ENCODE peak calls at places on chromosomes 12 and 14, in ten cellular contexts. P is right lobe of liver; Z is naive thymus-derived CD4-positive, alpha-beta T cell; L is tibial nerve; X is heart left ventricle; B is small intestine; I is PC-3; Y is fibroblast of lung; H is GM23248; N is suprapubic skin. T is an unnamed sample. For H3K4me1, the result is how much of the 10 kb centered on the place peaks cover.

GRCh38 chr12:77102691-77103090 is 37.3 kb upstream of the E2F7 start:
- DNase-seq in P (no peak), Z (no peak), L (no peak), X (no peak), B (no peak), I (peak), Y (peak), H (peak), N (no peak), T (no peak)

GRCh38 chr12:121712462-121713256 is at the start of gene TMEM120B:
- DNase-seq in P (peak), Z (peak), L (peak), X (peak), B (peak), I (peak), Y (peak), H (peak), N (peak), T (peak)

GRCh38 chr14:41597647-41598046 is 9.0 kb upstream of the LRFN5 start:
- DNase-seq in P (no peak), Z (no peak), L (no peak), X (no peak), B (no peak), I (no peak), Y (no peak), H (no peak), N (no peak), T (no peak)

GRCh38 chr12:30197392-30198047 is 413.8 kb upstream of the TMTC1 start:
- DNase-seq in P (no peak), Z (no peak), L (no peak), X (no peak), B (no peak), I (peak), Y (peak), H (peak), N (no peak), T (no peak)

GRCh38 chr12:128137140-128137539 is 129.8 kb upstream of the TMEM132C start:
- DNase-seq in P (no peak), Z (no peak), L (no peak), X (no peak), B (no peak), I (peak), Y (no peak), H (no peak), N (no peak), T (no peak)

GRCh38 chr12:81546811-81547210 is 212.3 kb downstream of the PPFIA2 start:
- DNase-seq in P (no peak), Z (no peak), L (no peak), X (no peak), B (no peak), I (no peak), Y (no peak), H (no peak), N (no peak), T (no peak)

GRCh38 chr12:2629051-2629450 is 165.7 kb upstream of the FKBP4 start:
- DNase-seq in P (no peak), Z (no peak), L (no peak), X (no peak), B (no peak), I (no peak), Y (no peak), H (peak), N (no peak), T (no peak)

GRCh38 chr14:96253140-96253539 is 2.9 kb upstream of the BDKRB1 start:
- DNase-seq in P (no peak), Z (no peak), L (no peak), X (no peak), B (no peak), I (peak), Y (peak), H (peak), N (no peak), T (no peak)

GRCh38 chr14:98162829-98163228 is 1109.2 kb downstream of the BCL11B start:
- DNase-seq in P (no peak), Z (no peak), L (no peak), X (no peak), B (no peak), I (no peak), Y (no peak), H (no peak), N (no peak), T (no peak)

GRCh38 chr14:87698496-87698895 is 294.5 kb downstream of the GALC start:
- DNase-seq in P (no peak), Z (no peak), L (no peak), X (no peak), B (no peak), I (no peak), Y (no peak), H (peak), N (no peak), T (no peak)

GRCh38 chr12:111352300-111352993 is 16.4 kb downstream of the PHETA1 start:
- DNase-seq in P (no peak), Z (no peak), L (no peak), X (no peak), B (no peak), I (no peak), Y (no peak), H (no peak), N (no peak), T (no peak)

GRCh38 chr14:38848243-38848642 is 254.8 kb downstream of the SEC23A start:
- DNase-seq in P (no peak), Z (no peak), L (no peak), X (no peak), B (no peak), I (no peak), Y (no peak), H (no peak), N (no peak), T (no peak)
- H3K4me1 ChIP-seq in P (under half), Z (under half), L (under half), X (under half), B (under half), I (under half), Y (under half), H (under half), N (under half), T (under half)

GRCh38 chr14:55298423-55298822 is 27.2 kb downstream of the FBXO34 start:
- DNase-seq in P (no peak), Z (no peak), L (no peak), X (no peak), B (no peak), I (no peak), Y (no peak), H (no peak), N (no peak), T (no peak)

GRCh38 chr14:55294603-55295002 is 23.4 kb downstream of the FBXO34 start:
- DNase-seq in P (no peak), Z (peak), L (no peak), X (no peak), B (no peak), I (no peak), Y (no peak), H (no peak), N (no peak), T (no peak)

GRCh38 chr14:55301722-55302121 is 30.5 kb downstream of the FBXO34 start:
- DNase-seq in P (no peak), Z (no peak), L (no peak), X (no peak), B (peak), I (peak), Y (peak), H (peak), N (no peak), T (no peak)

GRCh38 chr14:55302367-55302766 is 31.1 kb downstream of the FBXO34 start:
- DNase-seq in P (no peak), Z (no peak), L (no peak), X (no peak), B (no peak), I (no peak), Y (no peak), H (no peak), N (no peak), T (no peak)

DNA sequence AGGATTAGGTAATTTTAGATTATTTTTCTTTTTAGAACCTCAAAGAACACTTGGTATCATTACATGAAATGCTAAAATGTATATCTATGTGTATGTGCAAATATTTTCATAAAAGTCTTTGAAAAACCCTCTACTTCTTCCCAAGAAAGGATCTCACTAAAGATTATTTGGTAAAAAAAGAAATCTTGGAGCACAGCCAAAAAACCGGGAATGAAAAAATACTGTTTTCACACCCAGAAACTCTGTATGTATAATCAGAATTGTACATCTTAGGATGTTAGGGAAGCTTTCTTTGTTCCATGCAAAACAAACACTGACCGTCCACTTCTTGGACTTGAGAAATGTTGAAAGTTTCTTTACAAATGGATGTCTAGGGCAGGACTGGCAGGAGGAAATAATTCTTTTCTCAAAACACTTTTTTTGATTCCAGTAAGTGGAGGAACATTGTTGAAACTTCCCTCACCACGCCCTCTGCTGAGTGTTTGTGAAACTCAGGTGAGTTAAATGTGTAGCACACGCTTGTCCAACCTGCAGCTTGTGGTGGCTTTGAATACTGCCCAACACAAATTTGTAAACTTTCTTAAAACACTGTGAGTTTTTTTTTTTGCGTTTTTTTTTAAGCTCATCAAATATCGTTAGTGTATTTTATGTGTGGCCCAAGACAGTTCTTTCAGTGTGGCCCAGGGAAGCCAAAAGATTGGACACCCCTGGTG is 26.5 kb downstream of the FBXO34 start:
- DNase-seq in P (no peak), Z (peak), L (no peak), X (no peak), B (peak), I (peak), Y (no peak), H (no peak), N (no peak), T (no peak)
- H3K4me1 ChIP-seq in P (under half), Z (under half), L (under half), X (half or more), B (under half), I (under half), Y (under half), H (under half), N (under half), T (half or more)

DNA sequence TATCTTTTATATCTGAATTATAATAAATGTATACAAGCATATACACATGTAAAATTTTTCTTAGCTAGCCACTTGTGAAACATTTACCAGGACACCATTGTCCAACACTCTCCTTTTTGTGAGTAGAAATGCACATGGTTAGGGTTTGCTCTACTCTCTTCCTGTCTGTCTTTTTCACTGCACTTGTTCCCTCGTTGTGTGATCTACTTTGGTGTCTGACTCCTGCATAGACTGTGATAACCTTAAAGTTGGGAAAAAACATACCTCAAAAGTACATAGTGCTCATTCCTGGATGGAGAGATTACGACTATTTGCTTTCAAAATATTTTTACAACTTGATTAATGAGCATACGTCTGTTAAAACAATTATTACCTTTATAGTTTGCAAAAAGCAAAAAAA is 294.1 kb upstream of the FLRT2 start:
- DNase-seq in P (no peak), Z (no peak), L (no peak), X (no peak), B (no peak), I (no peak), Y (no peak), H (no peak), N (no peak), T (no peak)
- H3K4me1 ChIP-seq in P (under half), Z (under half), L (under half), X (under half), B (under half), I (under half), Y (under half), H (under half), N (under half), T (under half)

GRCh38 chr14:33545696-33546095 is 405.2 kb downstream of the EGLN3 start:
- DNase-seq in P (no peak), Z (no peak), L (no peak), X (no peak), B (no peak), I (no peak), Y (no peak), H (no peak), N (no peak), T (no peak)

GRCh38 chr14:33542338-33543290 is 408.3 kb downstream of the EGLN3 start:
- DNase-seq in P (no peak), Z (no peak), L (no peak), X (no peak), B (no peak), I (no peak), Y (no peak), H (no peak), N (no peak), T (no peak)

GRCh38 chr14:33534636-33535035 is 416.2 kb downstream of the EGLN3 start:
- DNase-seq in P (no peak), Z (no peak), L (no peak), X (no peak), B (no peak), I (no peak), Y (no peak), H (no peak), N (no peak), T (no peak)

GRCh38 chr14:33539918-33540357 is 410.9 kb downstream of the EGLN3 start:
- DNase-seq in P (no peak), Z (no peak), L (no peak), X (no peak), B (no peak), I (peak), Y (no peak), H (no peak), N (no peak), T (no peak)
- H3K4me1 ChIP-seq in P (under half), Z (under half), L (under half), X (under half), B (under half), I (under half), Y (under half), H (under half), N (under half), T (under half)

GRCh38 chr14:92520701-92521415 is 7.3 kb downstream of the RIN3 start:
- DNase-seq in P (no peak), Z (no peak), L (no peak), X (no peak), B (no peak), I (no peak), Y (no peak), H (no peak), N (no peak), T (no peak)
- H3K4me1 ChIP-seq in P (under half), Z (under half), L (under half), X (under half), B (under half), I (under half), Y (under half), H (under half), N (under half), T (under half)

GRCh38 chr12:80491176-80491575 is 47.1 kb downstream of the PTPRQ start:
- DNase-seq in P (no peak), Z (no peak), L (no peak), X (no peak), B (no peak), I (no peak), Y (no peak), H (no peak), N (no peak), T (no peak)
- H3K4me1 ChIP-seq in P (under half), Z (under half), L (under half), X (under half), B (under half), I (under half), Y (under half), H (under half), N (under half), T (under half)

DNA sequence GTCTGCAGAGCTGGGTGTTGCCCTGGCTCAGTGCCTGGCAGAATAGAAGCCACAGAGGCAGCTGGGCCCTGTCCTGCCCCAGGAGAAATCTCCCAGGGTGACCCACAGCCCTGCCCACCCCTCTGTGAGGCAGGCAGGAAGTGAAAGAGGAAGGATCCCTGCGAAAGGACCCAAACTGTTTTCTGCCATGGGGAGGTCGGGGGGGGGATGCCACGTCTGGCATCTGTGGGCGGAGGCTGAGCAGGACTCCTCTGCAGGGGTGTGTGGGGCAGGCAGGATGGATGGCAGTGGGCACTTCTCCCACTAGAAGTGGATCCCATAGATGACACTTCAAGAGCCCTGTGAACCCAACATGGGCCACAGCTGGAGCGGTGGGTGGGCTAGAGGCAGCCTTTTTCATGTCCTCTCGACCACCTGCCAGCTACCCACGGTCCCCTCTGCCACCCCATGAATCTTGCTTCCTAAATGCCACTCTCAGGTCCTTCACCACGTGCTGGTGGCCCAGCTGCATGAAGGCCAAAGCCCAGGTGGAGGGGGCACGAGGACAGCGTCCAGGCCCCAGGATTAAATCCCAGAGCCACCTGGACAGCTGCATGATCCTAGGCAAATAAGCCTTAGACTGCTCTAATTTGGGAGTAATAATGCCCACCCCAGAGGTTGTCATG is 3.6 kb downstream of the PAPLN start:
- DNase-seq in P (no peak), Z (no peak), L (no peak), X (no peak), B (no peak), I (no peak), Y (no peak), H (no peak), N (peak), T (no peak)
- H3K4me1 ChIP-seq in P (under half), Z (under half), L (half or more), X (under half), B (under half), I (under half), Y (under half), H (under half), N (half or more), T (under half)

GRCh38 chr12:116277393-116278258 is at the start of gene MED13L:
- DNase-seq in P (peak), Z (peak), L (peak), X (peak), B (peak), I (peak), Y (peak), H (peak), N (peak), T (peak)

GRCh38 chr12:116274552-116275375 is 2.7 kb downstream of the MED13L start:
- DNase-seq in P (no peak), Z (no peak), L (no peak), X (no peak), B (no peak), I (no peak), Y (no peak), H (no peak), N (no peak), T (no peak)

GRCh38 chr12:116276433-116277216 is 868 bp downstream of the MED13L start:
- DNase-seq in P (peak), Z (peak), L (peak), X (peak), B (peak), I (peak), Y (peak), H (peak), N (peak), T (peak)

GRCh38 chr12:116278259-116278595 is 734 bp upstream of the MED13L start:
- DNase-seq in P (no peak), Z (no peak), L (no peak), X (no peak), B (no peak), I (no peak), Y (no peak), H (no peak), N (no peak), T (no peak)

GRCh38 chr12:116273813-116274551 is 3.5 kb downstream of the MED13L start:
- DNase-seq in P (no peak), Z (no peak), L (no peak), X (no peak), B (no peak), I (no peak), Y (no peak), H (no peak), N (no peak), T (no peak)
- H3K4me1 ChIP-seq in P (under half), Z (under half), L (under half), X (under half), B (under half), I (under half), Y (under half), H (under half), N (under half), T (half or more)

DNA sequence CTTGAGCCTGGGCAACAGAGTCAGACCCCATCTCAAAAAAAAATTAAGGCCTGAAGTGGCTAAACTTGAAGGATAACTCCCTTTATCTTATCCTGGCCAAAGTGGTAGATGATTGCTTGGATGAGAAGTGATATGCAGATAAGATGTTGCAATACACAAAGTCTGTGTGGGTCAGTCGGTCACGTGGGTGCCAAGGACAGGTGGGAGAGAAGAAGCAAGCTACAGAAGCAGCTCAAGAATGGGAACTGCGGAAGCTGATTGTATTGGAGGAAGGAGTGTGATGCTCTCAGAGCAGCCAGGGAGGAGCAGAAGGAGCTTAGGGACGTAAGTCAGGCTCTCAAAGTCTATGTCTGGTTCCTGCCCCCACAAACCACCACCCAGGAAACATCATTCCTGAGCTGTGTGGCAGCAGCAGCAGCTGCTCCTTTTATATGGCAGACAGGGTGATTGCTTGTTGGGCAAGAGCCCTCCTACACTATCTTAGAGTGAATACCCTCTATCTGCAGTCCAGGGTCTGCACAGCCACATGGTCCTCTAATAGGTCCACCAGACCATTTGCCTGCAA is 54.5 kb downstream of the ATP2A2 start:
- DNase-seq in P (no peak), Z (no peak), L (no peak), X (no peak), B (no peak), I (no peak), Y (no peak), H (no peak), N (no peak), T (no peak)
- H3K4me1 ChIP-seq in P (under half), Z (under half), L (under half), X (half or more), B (under half), I (under half), Y (under half), H (under half), N (under half), T (half or more)

GRCh38 chr12:116861331-116861730 is 19.9 kb downstream of the HRK start:
- DNase-seq in P (no peak), Z (peak), L (no peak), X (peak), B (no peak), I (peak), Y (peak), H (peak), N (no peak), T (peak)

GRCh38 chr12:116860281-116860680 is 21.0 kb downstream of the HRK start:
- DNase-seq in P (no peak), Z (no peak), L (no peak), X (no peak), B (no peak), I (no peak), Y (no peak), H (no peak), N (no peak), T (no peak)

GRCh38 chr12:116862167-116862566 is 19.1 kb downstream of the HRK start:
- DNase-seq in P (no peak), Z (no peak), L (no peak), X (no peak), B (no peak), I (no peak), Y (no peak), H (no peak), N (no peak), T (no peak)

GRCh38 chr12:116864371-116865160 is 16.7 kb downstream of the HRK start:
- DNase-seq in P (no peak), Z (no peak), L (no peak), X (no peak), B (no peak), I (peak), Y (peak), H (peak), N (no peak), T (no peak)

DNA sequence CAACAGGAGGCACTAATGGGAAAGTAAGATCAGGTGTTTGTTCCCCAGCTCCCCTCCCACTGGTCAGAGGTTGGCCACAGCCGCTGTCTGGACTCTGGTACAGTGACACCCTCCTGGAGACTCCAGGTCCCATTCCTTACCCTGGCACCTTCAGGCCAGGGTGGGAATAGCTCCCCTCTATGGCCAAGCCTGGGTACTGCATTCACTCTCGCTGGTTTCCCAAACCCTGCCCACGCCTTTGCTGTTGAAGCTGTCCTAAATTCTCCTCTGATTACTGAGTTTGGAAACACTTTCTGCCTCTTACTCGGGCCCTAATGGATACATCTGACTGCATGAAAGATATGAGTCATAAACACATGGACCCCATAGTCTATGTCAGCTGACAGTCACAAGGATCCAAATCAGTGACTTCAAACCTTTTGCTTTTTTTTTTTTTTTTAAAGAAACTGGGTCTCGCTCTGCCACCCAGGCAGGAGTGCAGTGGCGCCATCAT is 17.9 kb downstream of the HRK start:
- DNase-seq in P (no peak), Z (no peak), L (no peak), X (no peak), B (peak), I (peak), Y (peak), H (peak), N (no peak), T (no peak)
- H3K4me1 ChIP-seq in P (under half), Z (under half), L (under half), X (under half), B (under half), I (under half), Y (under half), H (under half), N (under half), T (under half)

T was measured in left ventricle myocardium inferior.